ENCODE peak calls at places on chromosomes 6 and 20, in four cellular contexts. B is GM12878, H is HepG2, G is K562. A is an unnamed sample.
A peak's percentile ranks its signal among the peaks of the same experiment; 100 is the strongest.

GRCh38 chr20:1357921-1358671 is 29.2 kb upstream of the SDCBP2 start:
- DNase-seq in B (no peak), H (no peak), G (no peak), A (no peak)

GRCh38 chr20:62792182-62792939 is 3.9 kb upstream of the MRGBP start:
- DNase-seq in B (no peak), H (peak; percentile 48), G (no peak), A (no peak)

GRCh38 chr20:36519944-36520343 is 21.4 kb upstream of the MYL9 start:
- DNase-seq in B (no peak), H (no peak), G (no peak), A (no peak)

GRCh38 chr6:105207524-105208269 is 27.9 kb upstream of the POPDC3 start:
- DNase-seq in B (no peak), H (no peak), G (no peak), A (no peak)

GRCh38 chr6:79277109-79277508 is 42.6 kb upstream of the HMGN3 start:
- DNase-seq in B (no peak), H (no peak), G (no peak), A (no peak)

GRCh38 chr6:87731818-87732661 is 30.0 kb upstream of the AKIRIN2 start:
- DNase-seq in B (peak; percentile 71), H (peak; percentile 86), G (no peak), A (no peak)

GRCh38 chr20:24977336-24977735 is 15.2 kb downstream of the APMAP start:
- DNase-seq in B (no peak), H (no peak), G (no peak), A (no peak)

GRCh38 chr6:160028487-160029275 is 59.8 kb downstream of the IGF2R start:
- DNase-seq in B (no peak), H (no peak), G (no peak), A (no peak)

GRCh38 chr20:62590301-62591121 is 51.8 kb upstream of the SLCO4A1 start:
- DNase-seq in B (no peak), H (no peak), G (no peak), A (no peak)

DNA sequence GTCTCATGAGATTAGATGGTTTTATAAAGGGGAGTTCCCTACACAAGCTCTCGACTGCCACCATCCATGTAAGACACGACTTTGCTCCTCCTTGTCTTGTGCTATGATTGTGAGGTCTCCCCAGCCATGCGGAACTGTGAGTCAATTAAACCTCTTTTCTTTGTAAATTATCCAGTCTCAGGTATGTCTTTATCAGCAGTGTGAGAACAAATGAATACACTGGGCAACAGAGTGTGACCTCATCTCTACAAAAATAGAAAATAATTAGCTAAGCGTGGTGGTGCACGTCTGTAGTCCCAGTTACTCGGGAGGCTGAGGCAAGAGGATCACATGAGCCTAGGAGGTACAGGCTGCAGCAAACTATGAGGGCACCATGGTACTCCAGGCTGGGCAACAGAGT is 51.3 kb downstream of the MDN1 start:
- DNase-seq in B (no peak), H (no peak), G (no peak), A (no peak)
- TF ChIP-seq FOXM1 in B (no peak), H (no peak), G (no peak), A (no peak)

DNA sequence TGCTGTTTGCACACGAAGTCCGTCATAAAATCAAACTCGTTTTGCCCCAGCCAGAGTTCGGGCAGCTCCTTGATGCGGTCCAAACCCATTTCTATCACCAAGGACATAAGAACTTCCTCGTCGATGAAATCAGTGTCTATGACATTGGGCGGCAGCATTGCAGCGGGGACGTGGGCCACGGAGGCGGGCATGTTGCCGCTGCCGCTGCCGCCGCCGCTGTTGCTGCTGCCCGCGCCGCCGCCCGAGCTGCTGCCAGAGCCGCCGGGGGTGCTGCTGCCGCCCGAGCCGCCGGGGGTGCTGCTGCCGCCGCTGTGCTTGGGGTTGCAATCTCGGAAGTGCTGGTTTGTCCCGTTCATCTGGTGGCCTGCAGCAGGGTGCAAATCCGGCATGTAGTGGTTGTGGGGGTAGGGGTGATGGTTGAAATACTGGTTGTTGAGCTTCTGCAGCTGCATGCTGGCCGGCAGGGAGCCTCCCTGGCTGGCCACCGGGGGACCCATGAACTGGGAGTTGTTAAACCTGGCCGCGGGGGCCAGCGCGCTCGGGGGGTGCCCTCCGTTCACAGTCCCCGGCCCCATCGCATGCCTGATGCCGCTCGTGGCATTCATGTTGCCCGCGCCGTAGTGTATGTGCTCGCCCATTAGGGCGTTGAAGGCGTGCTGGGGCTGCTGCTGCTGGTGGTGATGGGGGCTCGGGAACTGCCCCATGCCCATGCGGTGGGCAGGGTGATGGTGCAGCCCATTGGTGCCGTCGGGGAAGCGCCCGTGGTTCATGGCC is 1.1 kb downstream of the CITED2 start:
- DNase-seq in B (peak; percentile 37), H (peak; percentile 50), G (peak; percentile 35), A (peak; percentile 42)
- TF ChIP-seq TARDBP in B (no peak), H (no peak), G (peak; percentile 58), A (no peak)

DNA sequence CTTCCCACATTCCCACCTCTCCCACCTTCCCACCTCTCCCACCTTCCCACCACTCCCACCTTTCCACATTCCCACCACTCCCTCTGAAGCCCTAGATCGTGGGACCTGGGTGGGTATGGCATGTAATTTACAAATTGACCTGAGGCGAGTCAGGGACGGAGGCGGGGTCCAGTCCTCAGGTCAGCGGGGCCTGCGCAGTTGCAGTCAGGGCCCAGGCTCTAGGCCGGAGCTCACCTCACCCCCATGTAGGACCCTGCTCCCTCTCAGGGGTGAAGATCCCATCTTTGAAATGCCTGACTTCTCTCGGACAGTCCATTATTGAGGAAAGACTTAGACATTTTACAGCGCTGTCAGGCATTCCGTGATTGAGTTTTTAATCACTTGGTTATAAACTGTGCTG is 10.5 kb downstream of the THBS2 start:
- DNase-seq in B (no peak), H (no peak), G (no peak), A (no peak)
- TF ChIP-seq FOXM1 in B (no peak), H (no peak), G (no peak), A (no peak)

GRCh38 chr6:10537726-10538125 is 16.6 kb downstream of the GCNT2 start:
- DNase-seq in B (no peak), H (no peak), G (no peak), A (no peak)
- TF ChIP-seq TARDBP in B (no peak), H (no peak), G (no peak), A (no peak)

DNA sequence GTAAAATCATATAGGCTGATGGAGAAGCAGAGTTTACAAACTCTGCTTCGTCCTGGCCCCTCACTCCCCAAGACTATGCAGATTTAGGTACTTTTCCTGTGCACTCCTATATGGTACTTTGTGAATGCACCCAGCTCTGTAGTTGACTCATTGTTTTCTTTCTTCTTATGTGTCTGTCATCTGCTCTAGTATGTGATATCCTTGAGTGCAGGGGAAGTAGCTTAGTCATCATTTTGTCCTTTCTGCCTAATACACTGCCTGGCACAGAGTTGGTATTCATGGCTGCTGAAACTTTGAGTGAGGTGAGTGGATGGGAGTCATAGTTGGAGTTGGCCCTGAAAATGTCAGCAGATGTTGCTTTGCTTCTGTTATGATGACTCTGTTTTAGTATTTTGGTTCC is 222.6 kb downstream of the RNF144B start:
- DNase-seq in B (no peak), H (no peak), G (no peak), A (no peak)
- TF ChIP-seq FOXM1 in B (no peak), H (no peak), G (no peak), A (no peak)

DNA sequence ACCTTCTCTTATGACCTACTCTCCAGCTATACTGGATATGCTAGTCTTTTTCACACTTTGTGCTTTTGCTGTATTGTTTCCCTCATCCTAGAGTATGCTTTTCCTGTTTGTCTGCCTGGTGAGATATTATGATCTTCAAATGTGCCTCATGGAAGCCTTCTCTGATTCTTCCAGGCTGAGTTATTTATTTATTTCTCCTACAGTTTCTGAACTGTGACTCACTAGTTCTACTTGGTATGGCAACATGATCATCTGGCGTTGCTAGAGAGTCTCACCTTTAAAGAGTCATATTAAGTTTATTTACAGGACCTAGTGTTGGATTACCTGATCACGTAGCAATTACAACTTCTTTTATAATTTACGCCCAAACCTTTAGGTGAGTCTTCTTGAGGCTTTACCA is 81.2 kb upstream of the HDAC2 start:
- DNase-seq in B (no peak), H (no peak), G (no peak), A (no peak)
- TF ChIP-seq TARDBP in B (no peak), H (no peak), G (no peak), A (no peak)